ENCODE peak calls at places on chromosomes 2 and 18, in eight cellular contexts. F, H, M, P, C, L, V and A are unnamed samples.

GRCh38 chr2:196649202-196649601 is 9.7 kb downstream of the CCDC150 start:
- DNase-seq in F (no peak), H (no peak), M (no peak), P (no peak), C (no peak), L (no peak), V (no peak), A (no peak)

GRCh38 chr2:3491306-3491705 is 28.0 kb downstream of the ADI1 start:
- DNase-seq in F (no peak), H (no peak), M (no peak), P (no peak), C (peak), L (no peak), V (peak), A (no peak)

GRCh38 chr18:3037423-3037915 is 24.5 kb upstream of the LPIN2 start:
- DNase-seq in F (no peak), H (peak), M (peak), P (no peak), C (peak), L (no peak), V (no peak), A (no peak)

GRCh38 chr18:39946623-39947061 is 2008.4 kb upstream of the PIK3C3 start:
- DNase-seq in F (no peak), H (peak), M (no peak), P (no peak), C (no peak), L (no peak), V (no peak), A (no peak)

GRCh38 chr2:218720048-218721041 is 9.7 kb downstream of the TTLL4 start:
- DNase-seq in F (peak), H (no peak), M (no peak), P (no peak), C (no peak), L (no peak), V (no peak), A (no peak)

GRCh38 chr18:25256439-25256838 is 95.5 kb downstream of the ZNF521 start:
- DNase-seq in F (no peak), H (no peak), M (no peak), P (no peak), C (no peak), L (no peak), V (no peak), A (no peak)

GRCh38 chr2:10452956-10453885 is 5.1 kb upstream of the ODC1 start:
- DNase-seq in F (no peak), H (no peak), M (no peak), P (no peak), C (no peak), L (no peak), V (no peak), A (no peak)

GRCh38 chr2:26889796-26890195 is 41.9 kb downstream of the DPYSL5 start:
- DNase-seq in F (no peak), H (no peak), M (no peak), P (no peak), C (no peak), L (no peak), V (no peak), A (no peak)

GRCh38 chr2:177593448-177593847 is 200.9 kb downstream of the AGPS start:
- DNase-seq in F (no peak), H (no peak), M (no peak), P (no peak), C (no peak), L (no peak), V (no peak), A (no peak)

GRCh38 chr2:169761251-169761969 is 27.8 kb downstream of the KLHL23 start:
- DNase-seq in F (no peak), H (peak), M (peak), P (no peak), C (no peak), L (no peak), V (no peak), A (no peak)

GRCh38 chr18:12336887-12337286 is 28.8 kb downstream of the TUBB6 start:
- DNase-seq in F (no peak), H (peak), M (peak), P (no peak), C (no peak), L (no peak), V (no peak), A (no peak)

GRCh38 chr18:8998481-8999217 is 103.8 kb upstream of the NDUFV2 start:
- DNase-seq in F (no peak), H (no peak), M (peak), P (no peak), C (no peak), L (no peak), V (no peak), A (no peak)

GRCh38 chr2:219149667-219150066 is 10.9 kb downstream of the NHEJ1 start:
- DNase-seq in F (no peak), H (no peak), M (no peak), P (no peak), C (no peak), L (no peak), V (no peak), A (no peak)

GRCh38 chr2:25794544-25795276 is 83.6 kb downstream of the ASXL2 start:
- DNase-seq in F (no peak), H (no peak), M (no peak), P (peak), C (peak), L (no peak), V (no peak), A (no peak)

GRCh38 chr2:46296840-46297545 is at the start of gene EPAS1:
- DNase-seq in F (peak), H (peak), M (peak), P (peak), C (peak), L (peak), V (peak), A (peak)

GRCh38 chr18:33841221-33841967 is 263.4 kb downstream of the ASXL3 start:
- DNase-seq in F (no peak), H (no peak), M (no peak), P (no peak), C (no peak), L (no peak), V (no peak), A (no peak)

GRCh38 chr2:103423100-103423499 is 661.3 kb downstream of the TMEM182 start:
- DNase-seq in F (no peak), H (no peak), M (no peak), P (no peak), C (no peak), L (no peak), V (no peak), A (no peak)

GRCh38 chr2:12106440-12107080 is 360.1 kb downstream of the LPIN1 start:
- DNase-seq in F (peak), H (no peak), M (no peak), P (no peak), C (peak), L (no peak), V (no peak), A (no peak)

GRCh38 chr2:235924675-235925063 is 243.5 kb downstream of the GBX2 start:
- DNase-seq in F (no peak), H (no peak), M (no peak), P (no peak), C (peak), L (no peak), V (no peak), A (no peak)

GRCh38 chr2:6877402-6878305 is at the start of gene RSAD2:
- DNase-seq in F (no peak), H (peak), M (no peak), P (peak), C (peak), L (no peak), V (no peak), A (peak)

GRCh38 chr2:172639823-172640222 is 83.9 kb downstream of the PDK1 start:
- DNase-seq in F (no peak), H (no peak), M (no peak), P (no peak), C (peak), L (no peak), V (no peak), A (no peak)

GRCh38 chr2:126664234-126664633 is 8.3 kb downstream of the GYPC start:
- DNase-seq in F (peak), H (no peak), M (no peak), P (peak), C (no peak), L (no peak), V (no peak), A (no peak)

GRCh38 chr18:25055076-25055475 is 296.9 kb downstream of the ZNF521 start:
- DNase-seq in F (no peak), H (no peak), M (no peak), P (no peak), C (no peak), L (no peak), V (no peak), A (no peak)

GRCh38 chr2:86015699-86016098 is 90.0 kb downstream of the POLR1A start:
- DNase-seq in F (no peak), H (no peak), M (no peak), P (no peak), C (no peak), L (no peak), V (no peak), A (no peak)

GRCh38 chr2:54545700-54546450 is 89.7 kb downstream of the SPTBN1 start:
- DNase-seq in F (no peak), H (peak), M (no peak), P (no peak), C (no peak), L (no peak), V (no peak), A (no peak)

GRCh38 chr18:23635283-23636040 is 27.2 kb downstream of the ANKRD29 start:
- DNase-seq in F (no peak), H (peak), M (no peak), P (no peak), C (peak), L (no peak), V (no peak), A (no peak)

GRCh38 chr2:231666171-231667095 is 41.9 kb upstream of the PTMA start:
- DNase-seq in F (peak), H (peak), M (peak), P (no peak), C (peak), L (no peak), V (peak), A (no peak)

GRCh38 chr2:222303828-222304736 is 5.3 kb upstream of the PAX3 start:
- DNase-seq in F (no peak), H (no peak), M (no peak), P (no peak), C (peak), L (no peak), V (peak), A (no peak)

GRCh38 chr2:102915128-102915527 is 153.3 kb downstream of the TMEM182 start:
- DNase-seq in F (no peak), H (no peak), M (no peak), P (no peak), C (no peak), L (no peak), V (no peak), A (no peak)

GRCh38 chr2:71402427-71402826 is 50.9 kb upstream of the DYSF start:
- DNase-seq in F (no peak), H (no peak), M (no peak), P (no peak), C (no peak), L (no peak), V (no peak), A (no peak)

GRCh38 chr18:3264362-3264761 is 2.4 kb downstream of the MYL12B start:
- DNase-seq in F (no peak), H (no peak), M (no peak), P (no peak), C (peak), L (no peak), V (no peak), A (no peak)

GRCh38 chr18:74468547-74469014 is 11.5 kb upstream of the DIPK1C start:
- DNase-seq in F (no peak), H (peak), M (no peak), P (no peak), C (no peak), L (no peak), V (no peak), A (no peak)

GRCh38 chr18:37783771-37784170 is 218.2 kb upstream of the CELF4 start:
- DNase-seq in F (no peak), H (no peak), M (no peak), P (no peak), C (no peak), L (no peak), V (no peak), A (no peak)

GRCh38 chr2:174292908-174293307 is 41.8 kb upstream of the SP9 start:
- DNase-seq in F (no peak), H (no peak), M (no peak), P (no peak), C (no peak), L (no peak), V (no peak), A (no peak)